ENCODE peak calls at places on chromosomes 13 and 19, in four cellular contexts. C, A, L and F are unnamed samples. For H3K27me3, the result is how much of the 10 kb centered on the place peaks cover.

GRCh38 chr13:97220151-97220900 is 1.8 kb upstream of the MBNL2 start:
- DNase-seq in C (no peak), A (no peak), L (no peak), F (no peak)

GRCh38 chr13:109610517-109610916 is 175.9 kb downstream of the IRS2 start:
- DNase-seq in L (no peak), C (no peak), A (no peak), F (no peak)

GRCh38 chr13:114035583-114036501 is 62.0 kb upstream of the C13orf46 start:
- DNase-seq in C (peak), A (no peak), L (no peak), F (no peak)

GRCh38 chr13:46339035-46339666 is 47.9 kb downstream of the RUBCNL start:
- DNase-seq in L (no peak), A (no peak), C (peak), F (peak)

GRCh38 chr19:45103625-45104319 is 10.8 kb downstream of the PPP1R37 start:
- DNase-seq in C (no peak), A (no peak), L (no peak), F (no peak)

GRCh38 chr13:76462003-76462402 is 424.2 kb downstream of the KCTD12 start:
- DNase-seq in A (no peak), C (no peak), L (no peak), F (no peak)

GRCh38 chr19:40744554-40745401 is 5.5 kb downstream of the ACTMAP start:
- DNase-seq in A (no peak), L (no peak), C (no peak), F (no peak)

GRCh38 chr13:58855283-58855682 is 1223.7 kb downstream of the PCDH17 start:
- DNase-seq in L (no peak), C (peak), A (no peak), F (no peak)

GRCh38 chr19:52138614-52139290 is 986 bp downstream of the ZNF616 start:
- DNase-seq in L (no peak), A (no peak), C (peak), F (no peak)

GRCh38 chr19:53537523-53538377 is at the start of gene ZNF331:
- DNase-seq in L (peak), C (peak), A (peak), F (no peak)

GRCh38 chr13:51202477-51203046 is 19.6 kb upstream of the FAM124A start:
- DNase-seq in L (no peak), A (no peak), C (no peak), F (no peak)

GRCh38 chr13:40920826-40921225 is 98.3 kb downstream of the ELF1 start:
- DNase-seq in C (no peak), A (no peak), L (no peak), F (no peak)

GRCh38 chr13:32840840-32841713 is 175.1 kb upstream of the KL start:
- DNase-seq in L (no peak), C (no peak), A (no peak), F (no peak)

GRCh38 chr19:48368942-48369341 is 4.8 kb downstream of the SYNGR4 start:
- DNase-seq in L (no peak), A (no peak), C (no peak), F (no peak)

GRCh38 chr19:2819540-2820111 is at the start of gene ZNF554:
- DNase-seq in L (peak), C (peak), A (peak), F (peak)

GRCh38 chr19:14430712-14431111 is 2.4 kb upstream of the PKN1 start:
- DNase-seq in C (no peak), L (no peak), A (no peak), F (no peak)

GRCh38 chr19:46030861-46031550 is 8.2 kb upstream of the PGLYRP1 start:
- DNase-seq in C (no peak), A (no peak), L (no peak), F (no peak)

GRCh38 chr13:46131705-46132104 is 26.9 kb upstream of the CPB2 start:
- DNase-seq in A (no peak), L (no peak), C (no peak), F (no peak)

GRCh38 chr19:33240181-33240771 is 14.6 kb upstream of the SLC7A10 start:
- DNase-seq in A (no peak), C (no peak), L (peak), F (no peak)

GRCh38 chr13:48908381-48909087 is 67.2 kb upstream of the FNDC3A start:
- DNase-seq in A (no peak), L (no peak), C (no peak), F (no peak)

GRCh38 chr19:14786421-14786851 is 8.1 kb upstream of the ADGRE2 start:
- DNase-seq in A (peak), L (no peak), C (no peak), F (no peak)

GRCh38 chr19:47729468-47729798 is 15.9 kb upstream of the NOP53 start:
- DNase-seq in C (no peak), L (peak), A (peak), F (peak)

GRCh38 chr13:44516771-44517170 is 59.4 kb downstream of the TSC22D1 start:
- DNase-seq in L (no peak), C (no peak), A (no peak), F (no peak)

GRCh38 chr19:51246153-51246552 is 4.7 kb upstream of the SIGLECL1 start:
- DNase-seq in C (peak), L (no peak), A (no peak), F (peak)

GRCh38 chr13:43981512-43982301 is 102.0 kb downstream of the LACC1 start:
- DNase-seq in C (no peak), L (no peak), A (no peak), F (no peak)

GRCh38 chr13:66826398-66826797 is 403.7 kb downstream of the PCDH9 start:
- DNase-seq in L (no peak), A (no peak), C (peak), F (no peak)

GRCh38 chr13:23506071-23506820 is 64.0 kb upstream of the TNFRSF19 start:
- DNase-seq in C (no peak), L (no peak), A (no peak), F (no peak)

GRCh38 chr19:48329167-48329891 is 4.0 kb downstream of the EMP3 start:
- DNase-seq in C (no peak), A (no peak), L (no peak), F (no peak)

GRCh38 chr19:31263317-31263716 is 85.9 kb downstream of the TSHZ3 start:
- DNase-seq in C (no peak), A (peak), L (no peak), F (no peak)

GRCh38 chr13:66618702-66619101 is 611.4 kb downstream of the PCDH9 start:
- DNase-seq in A (no peak), C (no peak), L (no peak), F (no peak)

GRCh38 chr19:10812902-10813404 is 23.1 kb downstream of the TMED1 start:
- DNase-seq in L (no peak), C (peak), A (peak), F (peak)

GRCh38 chr13:30009411-30009810 is 159.0 kb upstream of the UBL3 start:
- DNase-seq in C (no peak), L (no peak), A (no peak), F (no peak)

GRCh38 chr13:93296584-93296983 is 70.0 kb downstream of the GPC6 start:
- DNase-seq in C (no peak), L (no peak), A (no peak), F (no peak)

GRCh38 chr19:34957830-34958751 is 5.9 kb downstream of the ZNF792 start:
- DNase-seq in L (no peak), A (no peak), C (no peak), F (no peak)
- H3K4me3 ChIP-seq in L (no peak), A (no peak), C (no peak), F (no peak)

GRCh38 chr13:34941835-34942731 is at the start of gene NBEA:
- DNase-seq in L (peak), C (peak), A (peak), F (peak)
- TF ChIP-seq CTCF in L (no peak), C (peak), A (peak), F (no peak)

DNA sequence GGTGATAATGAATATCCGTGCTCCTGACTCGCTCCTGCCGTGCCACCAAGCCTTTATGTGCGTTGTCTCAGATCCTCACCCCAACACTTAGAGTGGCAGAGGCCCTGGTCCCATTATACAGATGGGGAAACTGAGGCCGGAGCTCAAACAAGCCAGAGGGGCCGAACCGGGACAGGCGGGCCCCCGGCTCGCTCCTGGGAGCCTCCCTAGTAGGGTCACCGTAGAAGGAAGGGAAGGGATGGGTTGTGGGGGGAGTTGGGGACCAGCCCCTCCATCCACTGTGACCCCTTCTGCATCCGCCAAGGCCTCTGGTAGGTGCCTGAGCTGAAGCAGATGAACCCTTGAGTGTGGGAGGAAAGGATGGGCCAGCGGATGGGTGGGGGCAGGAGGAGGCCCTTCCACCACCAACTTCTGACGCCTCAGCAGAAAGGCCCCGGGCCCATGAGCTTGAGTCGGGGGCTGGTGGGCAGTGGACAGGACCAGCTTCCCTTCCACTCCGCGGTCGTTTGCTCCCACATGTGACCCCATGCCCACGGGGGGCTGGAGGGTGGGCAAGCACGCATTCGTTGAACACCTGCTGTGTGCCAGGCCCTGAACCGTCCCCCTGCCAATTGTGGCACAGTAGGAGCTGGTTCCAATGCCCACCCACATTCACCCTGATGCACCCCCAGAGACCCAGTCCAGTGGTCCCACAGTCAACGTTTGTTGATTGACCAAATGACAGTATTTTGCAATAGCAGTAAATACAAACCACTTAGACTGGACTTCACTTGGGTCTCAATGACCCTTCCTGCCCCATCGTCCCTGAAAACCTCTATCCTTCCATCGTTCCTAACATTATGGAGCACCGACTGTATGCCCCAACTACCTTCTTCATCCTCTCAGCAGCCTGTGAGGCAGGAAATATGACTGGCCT is 24.2 kb upstream of the TCF3 start:
- DNase-seq in A (no peak), C (no peak), L (no peak), F (no peak)
- H3K27me3 ChIP-seq in A (under half), C (under half), L (half or more), F (half or more)

DNA sequence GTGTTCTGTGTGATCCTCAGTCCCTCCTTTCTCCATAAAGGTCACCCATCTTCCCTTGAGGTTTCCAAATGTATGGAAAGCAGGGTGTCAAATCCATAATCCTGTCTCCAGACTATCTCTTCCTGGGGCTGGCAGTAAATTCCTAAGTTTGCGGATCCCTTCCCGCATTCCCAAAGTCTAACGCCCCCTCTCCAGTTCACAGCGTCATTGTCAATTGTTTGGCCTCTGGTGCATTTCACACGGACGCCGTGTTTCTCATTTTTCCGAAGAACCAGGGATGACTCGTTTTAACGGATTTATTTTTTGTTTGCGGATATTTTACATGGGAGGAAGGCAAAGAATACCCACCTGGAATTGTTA is 32.6 kb downstream of the ZNF136 start:
- DNase-seq in C (no peak), A (no peak), L (no peak), F (no peak)
- H3K4me3 ChIP-seq in C (peak), A (peak), L (peak), F (peak)

DNA sequence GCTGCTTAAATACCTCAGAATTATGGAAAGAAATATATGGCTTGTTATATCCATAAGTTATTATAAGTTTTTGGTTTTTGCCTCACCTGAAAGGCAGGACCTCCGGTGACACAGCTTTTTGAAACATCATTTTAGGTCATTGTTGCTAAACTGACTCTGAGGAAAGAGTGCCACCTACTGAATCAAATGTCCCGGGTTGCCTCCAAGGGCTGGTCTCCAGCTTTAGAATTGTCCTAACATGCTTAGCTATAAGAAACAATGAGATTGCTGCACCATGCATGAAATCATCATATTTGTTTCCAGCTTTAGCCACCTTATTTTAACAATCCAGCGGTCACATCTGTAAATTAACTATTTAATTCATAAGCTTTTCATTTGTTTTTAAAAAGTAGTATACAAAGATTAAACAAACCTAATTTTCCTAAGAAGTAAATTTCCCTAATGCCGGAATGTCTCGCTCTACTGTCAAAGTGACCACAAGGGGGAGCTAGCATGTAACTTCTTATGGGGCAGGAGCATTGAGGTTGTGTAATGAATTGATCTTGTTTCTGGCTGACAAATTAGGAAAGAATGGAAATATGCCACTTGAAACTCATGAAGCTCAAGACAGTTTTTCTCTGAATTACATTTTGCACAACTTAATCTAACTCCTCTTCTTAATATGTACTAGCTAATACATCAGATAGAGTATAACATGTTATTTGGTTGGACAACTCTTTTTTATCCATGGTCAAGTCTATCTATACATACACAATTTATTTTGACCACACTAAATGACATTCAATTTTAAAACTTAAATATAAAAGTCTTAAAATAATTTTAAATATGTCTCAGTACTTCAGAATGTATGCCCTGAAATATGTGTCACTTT is 6.7 kb upstream of the PCDH17 start:
- DNase-seq in L (no peak), C (peak), A (no peak), F (peak)
- TF ChIP-seq CTCF in L (peak), C (peak), A (peak), F (peak)

DNA sequence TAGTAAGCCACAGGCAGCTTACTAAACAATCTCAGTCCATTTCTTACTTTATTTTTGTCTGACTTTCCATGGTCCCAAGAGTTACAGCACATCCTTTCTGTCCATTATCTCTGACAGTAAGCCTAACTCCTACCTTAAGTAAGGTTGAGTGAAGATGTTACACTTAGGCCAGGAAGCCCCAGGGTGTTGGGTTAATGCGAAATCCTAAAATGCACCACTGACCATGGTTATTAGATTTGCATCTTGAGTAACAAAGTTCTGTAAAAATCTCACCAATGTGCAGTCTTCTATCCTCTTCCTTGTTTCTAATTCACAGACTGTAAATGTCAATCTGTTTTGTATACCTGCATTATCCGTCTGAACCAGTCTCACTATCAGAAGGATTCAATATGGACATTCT is 462.5 kb downstream of the FGF14 start:
- DNase-seq in L (no peak), C (no peak), A (no peak), F (no peak)
- H3K27me3 ChIP-seq in L (under half), C (under half), A (under half), F (under half)

DNA sequence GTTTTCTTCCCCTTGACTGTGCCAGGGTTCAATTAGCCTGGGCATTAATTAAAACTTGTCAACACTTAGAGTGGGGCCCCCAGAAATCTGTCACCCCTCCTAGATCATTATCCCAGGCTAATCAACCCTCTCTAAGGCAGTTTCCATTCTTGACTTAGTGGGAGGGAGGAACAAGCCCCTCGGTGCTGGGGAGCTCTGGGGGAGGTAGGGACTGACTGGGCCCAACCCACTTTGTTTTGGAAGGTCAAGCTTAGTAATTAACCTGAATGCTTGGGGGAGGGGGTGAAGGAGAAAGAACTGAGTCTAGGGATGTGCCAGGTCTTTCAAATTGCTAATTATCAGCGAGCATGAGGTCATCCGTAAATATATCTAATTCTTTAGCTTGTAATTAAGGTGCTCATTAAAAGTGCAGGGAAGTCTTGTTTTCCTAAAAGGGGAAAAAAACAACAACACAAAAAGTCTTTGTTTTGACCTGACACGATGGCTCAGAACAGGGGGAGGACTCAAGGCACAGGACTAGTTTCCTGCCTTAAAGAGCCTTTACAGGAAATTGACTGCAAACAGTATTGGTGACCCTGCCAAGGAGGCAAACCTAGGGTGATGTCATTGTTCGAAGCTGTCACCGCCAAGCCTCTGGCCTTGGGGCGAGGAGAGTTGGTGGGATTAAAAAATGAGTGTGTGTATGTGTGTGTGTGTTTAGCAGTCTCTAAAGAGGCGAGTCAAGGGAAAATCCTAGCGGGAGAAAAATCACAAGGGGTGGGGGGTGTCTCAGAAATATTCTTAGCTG is 19.4 kb downstream of the ACTN4 start:
- DNase-seq in L (no peak), C (peak), A (peak), F (no peak)
- H3K4me3 ChIP-seq in L (no peak), C (no peak), A (no peak), F (no peak)